ENCODE peak calls at places on chromosomes 3 and 15, in ten cellular contexts. S is A549, Z is H9, O is RWPE2, J is cardiac muscle cell, E is PC-9, C is ovary, B is transverse colon, R is PC-3, V is gastrocnemius medialis. L is an unnamed sample. For H3K4me1, the result is how much of the 10 kb centered on the place peaks cover.

GRCh38 chr3:60617188-60617587 is 634.1 kb downstream of the FHIT start:
- DNase-seq in C (no peak), S (no peak), E (no peak), J (no peak), Z (no peak), B (no peak), V (no peak), R (no peak), O (no peak), L (no peak)

GRCh38 chr3:140436421-140436820 is 241.4 kb upstream of the TRIM42 start:
- DNase-seq in B (no peak), S (no peak), O (no peak), E (no peak), Z (no peak), V (no peak), J (no peak), C (no peak), R (no peak), L (no peak)

GRCh38 chr15:74529911-74530310 is 11.1 kb upstream of the ARID3B start:
- DNase-seq in J (no peak), C (no peak), O (no peak), Z (no peak), B (no peak), V (no peak), R (peak), S (no peak), E (no peak), L (peak)

GRCh38 chr15:99059010-99059981 is 45.6 kb upstream of the SYNM start:
- DNase-seq in B (peak), O (peak), E (peak), J (peak), R (peak), V (peak), C (peak), Z (peak), S (peak), L (peak)

GRCh38 chr3:33687406-33688010 is 30.5 kb downstream of the CLASP2 start:
- DNase-seq in R (no peak), B (no peak), V (no peak), J (no peak), Z (no peak), O (no peak), E (no peak), C (no peak), S (no peak), L (peak)

GRCh38 chr3:179029096-179029495 is 42.5 kb downstream of the ZMAT3 start:
- DNase-seq in V (no peak), Z (no peak), E (no peak), S (no peak), J (no peak), C (no peak), R (no peak), B (no peak), O (no peak), L (no peak)

GRCh38 chr3:128418900-128419299 is 47.8 kb downstream of the DNAJB8 start:
- DNase-seq in C (no peak), S (no peak), J (no peak), R (no peak), E (no peak), V (no peak), B (no peak), O (no peak), Z (no peak), L (no peak)

GRCh38 chr3:172201136-172201989 is 162.0 kb downstream of the FNDC3B start:
- DNase-seq in S (no peak), C (peak), V (peak), B (peak), Z (no peak), E (no peak), J (no peak), R (no peak), O (no peak), L (peak)

GRCh38 chr15:81303241-81304225 is 20.4 kb downstream of the STARD5 start:
- DNase-seq in O (peak), B (no peak), R (no peak), J (no peak), E (no peak), Z (no peak), V (no peak), S (no peak), C (no peak), L (no peak)

GRCh38 chr3:181103605-181104004 is 114.1 kb upstream of the DNAJC19 start:
- DNase-seq in S (no peak), E (peak), V (no peak), B (no peak), R (peak), C (no peak), O (no peak), J (peak), Z (peak), L (peak)

GRCh38 chr3:196643201-196643749 is 3.8 kb downstream of the NRROS start:
- DNase-seq in J (no peak), Z (no peak), S (no peak), R (no peak), C (no peak), V (no peak), B (peak), O (no peak), E (no peak), L (no peak)

GRCh38 chr3:138406606-138407005 is 27.8 kb upstream of the ESYT3 start:
- DNase-seq in E (no peak), V (no peak), B (no peak), O (no peak), R (no peak), S (no peak), Z (peak), C (no peak), J (no peak), L (no peak)

GRCh38 chr3:171407746-171408145 is 52.5 kb downstream of the TNIK start:
- DNase-seq in C (no peak), V (no peak), Z (no peak), S (no peak), B (no peak), E (no peak), J (no peak), R (peak), O (no peak), L (peak)

GRCh38 chr3:101464235-101464634 is 48.8 kb downstream of the SENP7 start:
- DNase-seq in C (no peak), E (no peak), S (no peak), V (no peak), R (peak), J (no peak), O (no peak), Z (no peak), B (no peak), L (peak)

GRCh38 chr15:67190813-67191212 is 63.6 kb downstream of the AAGAB start:
- DNase-seq in C (no peak), E (no peak), V (no peak), Z (no peak), R (no peak), B (no peak), J (no peak), S (no peak), O (no peak), L (no peak)

GRCh38 chr15:100186960-100187359 is 154.8 kb downstream of the ADAMTS17 start:
- DNase-seq in S (no peak), B (no peak), O (no peak), E (no peak), J (no peak), Z (no peak), C (no peak), R (no peak), V (no peak), L (no peak)

GRCh38 chr15:34582461-34583357 is 742 bp downstream of the GOLGA8B start:
- DNase-seq in V (no peak), O (peak), S (peak), R (peak), Z (peak), C (peak), J (peak), E (peak), B (peak), L (peak)

GRCh38 chr15:42157981-42158765 is 1.7 kb upstream of the PLA2G4F start:
- DNase-seq in B (no peak), S (no peak), V (peak), Z (no peak), C (no peak), E (no peak), R (peak), O (no peak), J (no peak), L (peak)

GRCh38 chr3:141913150-141913811 is 36.8 kb downstream of the ATP1B3 start:
- DNase-seq in Z (no peak), O (no peak), R (peak), J (peak), B (peak), S (peak), C (no peak), E (peak), V (no peak), L (peak)

GRCh38 chr3:171095063-171095462 is 68.5 kb upstream of the SLC2A2 start:
- DNase-seq in Z (no peak), O (no peak), B (no peak), R (no peak), J (no peak), C (no peak), V (no peak), S (no peak), E (no peak), L (no peak)

GRCh38 chr3:185677146-185677829 is 91.2 kb downstream of the SENP2 start:
- DNase-seq in O (no peak), R (peak), J (peak), C (no peak), E (peak), V (no peak), S (peak), B (no peak), Z (no peak), L (peak)

GRCh38 chr3:150384517-150385212 is 23.4 kb upstream of the TSC22D2 start:
- DNase-seq in E (no peak), O (no peak), S (no peak), Z (peak), V (peak), J (peak), B (peak), R (no peak), C (no peak), L (no peak)

GRCh38 chr15:90957105-90957790 is 2.6 kb downstream of the RCCD1 start:
- DNase-seq in E (no peak), O (no peak), C (peak), Z (peak), S (no peak), J (peak), B (no peak), V (no peak), R (peak), L (no peak)

DNA sequence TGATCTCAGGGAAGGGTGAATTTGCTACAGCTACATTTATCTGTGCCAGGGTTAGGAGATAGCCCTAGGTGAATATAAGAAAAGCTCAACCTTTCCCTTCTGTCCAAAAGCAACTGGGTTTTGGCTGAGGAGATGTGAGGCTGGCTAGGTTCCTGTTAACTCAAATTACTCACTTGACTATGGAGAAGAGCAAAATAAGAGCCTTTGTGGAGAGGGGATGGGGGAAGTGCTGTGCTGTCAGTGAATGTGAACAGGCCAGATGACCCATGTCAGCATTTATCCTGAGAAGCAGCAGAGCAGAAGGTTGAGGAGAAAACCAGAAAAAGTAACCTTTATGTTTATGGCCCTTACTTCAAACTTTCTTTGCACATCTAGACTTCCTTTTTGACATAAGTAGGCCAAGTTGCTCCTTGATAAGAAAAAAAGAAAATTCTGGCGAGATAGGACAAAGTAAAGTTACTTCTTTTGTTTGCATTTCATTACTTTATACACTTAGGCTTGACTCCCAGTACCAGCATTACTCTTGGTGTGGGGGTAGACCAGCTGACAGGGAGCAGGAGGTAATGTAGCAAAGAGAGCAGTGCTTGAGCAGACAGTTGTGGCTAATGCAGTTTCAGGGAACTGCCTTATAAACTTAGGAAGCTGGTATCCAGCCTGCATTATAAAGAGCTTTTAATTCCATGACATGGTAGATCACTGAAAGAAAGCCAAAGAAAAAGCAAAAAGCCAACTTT is 21.3 kb downstream of the MAPK6 start:
- DNase-seq in R (no peak), S (no peak), O (no peak), Z (no peak), J (peak), B (no peak), C (no peak), V (peak), E (no peak), L (no peak)
- H3K27ac ChIP-seq in R (no peak), S (no peak), O (peak), Z (no peak), J (peak), B (peak), C (peak), V (peak), E (peak), L (no peak)

GRCh38 chr3:71064288-71064975 is 519.1 kb downstream of the FOXP1 start:
- DNase-seq in Z (no peak), V (peak), C (peak), J (peak), R (peak), E (peak), B (peak), O (no peak), S (peak), L (peak)

GRCh38 chr3:71065764-71066013 is 517.8 kb downstream of the FOXP1 start:
- DNase-seq in S (no peak), O (no peak), E (no peak), B (no peak), C (no peak), Z (no peak), J (no peak), R (no peak), V (no peak), L (no peak)

GRCh38 chr3:71063768-71064287 is 519.7 kb downstream of the FOXP1 start:
- DNase-seq in J (peak), C (peak), Z (no peak), O (no peak), R (peak), B (no peak), V (no peak), S (no peak), E (no peak), L (peak)

GRCh38 chr3:71066356-71066755 is 517.2 kb downstream of the FOXP1 start:
- DNase-seq in V (no peak), B (peak), S (no peak), Z (no peak), E (no peak), R (peak), J (no peak), O (no peak), C (no peak), L (peak)

GRCh38 chr3:71064976-71065763 is 518.4 kb downstream of the FOXP1 start:
- DNase-seq in O (peak), Z (peak), V (peak), B (peak), C (peak), E (peak), R (peak), J (peak), S (peak), L (peak)
- H3K4me1 ChIP-seq in O (under half), Z (under half), V (under half), B (under half), C (under half), E (under half), R (half or more), J (under half), S (half or more), L (half or more)

GRCh38 chr3:137259709-137260108 is 301.9 kb downstream of the IL20RB start:
- DNase-seq in R (no peak), C (no peak), O (no peak), B (no peak), Z (peak), S (no peak), E (no peak), V (no peak), J (no peak), L (no peak)
- TF ChIP-seq CTCF in R (no peak), C (no peak), O (no peak), B (no peak), Z (peak), S (no peak), E (no peak), V (no peak), J (no peak), L (no peak)

DNA sequence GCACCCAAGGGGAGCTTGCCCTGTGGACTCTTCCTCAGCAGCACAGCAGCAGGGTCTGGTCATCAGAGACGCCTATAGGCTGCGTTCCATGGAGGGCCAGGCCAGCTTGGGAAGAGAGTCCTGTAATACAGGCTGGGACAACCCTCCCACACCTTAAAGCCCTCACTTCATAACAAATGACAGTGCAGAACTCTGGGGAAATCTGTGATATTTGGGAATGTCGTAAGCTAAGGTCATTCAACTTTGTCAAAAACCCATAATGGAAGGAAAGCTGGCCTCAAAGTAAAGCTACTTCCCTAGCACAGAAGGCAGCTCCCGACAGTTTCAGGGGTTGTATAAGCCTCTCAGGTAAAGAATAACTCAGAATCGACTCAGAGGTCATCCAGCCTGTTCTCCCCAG is 133.1 kb downstream of the MEGF11 start:
- DNase-seq in V (no peak), S (no peak), Z (no peak), O (no peak), E (no peak), B (no peak), C (no peak), R (no peak), J (no peak), L (no peak)
- H3K27ac ChIP-seq in V (no peak), S (no peak), Z (no peak), O (no peak), E (no peak), B (no peak), C (no peak), R (no peak), J (no peak), L (no peak)